ENCODE peak calls at places on chromosomes 1 and 21, in five cellular contexts. K, U, E, R and Z are unnamed samples.

GRCh38 chr1:63893976-63894375 is 120.2 kb downstream of the ROR1 start:
- DNase-seq in R (no peak), K (no peak), U (no peak), E (no peak), Z (no peak)

GRCh38 chr1:76690784-76691183 is 176.5 kb upstream of the ST6GALNAC5 start:
- DNase-seq in U (no peak), E (no peak), K (no peak), R (no peak), Z (no peak)

GRCh38 chr21:44399151-44399954 is 45.9 kb downstream of the TRPM2 start:
- DNase-seq in K (no peak), E (no peak), U (no peak), R (no peak), Z (no peak)

GRCh38 chr1:161119017-161119378 is 1.1 kb downstream of the NIT1 start:
- DNase-seq in K (no peak), U (peak; percentile 29), E (peak; percentile 65), R (no peak), Z (peak; percentile 66)

GRCh38 chr1:32394890-32395415 is 712 bp upstream of the BSDC1 start:
- DNase-seq in K (no peak), U (no peak), E (no peak), R (no peak), Z (no peak)

GRCh38 chr1:70487910-70488665 is 77.0 kb downstream of the CTH start:
- DNase-seq in K (peak; percentile 7), U (no peak), R (peak; percentile 0), E (no peak), Z (peak; percentile 11)

GRCh38 chr1:228009828-228010775 is 3.3 kb downstream of the WNT3A start:
- DNase-seq in R (no peak), K (peak; percentile 57), E (no peak), U (no peak), Z (no peak)

GRCh38 chr1:37930246-37931142 is 16.4 kb downstream of the INPP5B start:
- DNase-seq in K (no peak), R (no peak), U (no peak), E (no peak), Z (peak; percentile 82)

GRCh38 chr1:200288226-200288625 is 121.6 kb downstream of the ZNF281 start:
- DNase-seq in K (no peak), R (no peak), U (no peak), E (no peak), Z (no peak)

GRCh38 chr1:229582011-229582694 is 23.6 kb upstream of the ABCB10 start:
- DNase-seq in E (no peak), K (no peak), R (no peak), U (no peak), Z (no peak)

GRCh38 chr1:151131832-151132675 is 14.4 kb downstream of the SEMA6C start:
- DNase-seq in K (peak; percentile 62), E (no peak), U (no peak), R (no peak), Z (no peak)

GRCh38 chr1:212034516-212035122 is 738 bp downstream of the INTS7 start:
- DNase-seq in K (no peak), R (no peak), U (no peak), E (no peak), Z (no peak)

GRCh38 chr1:226778657-226779058 is 39.6 kb upstream of the ITPKB start:
- DNase-seq in R (peak; percentile 91), E (no peak), U (no peak), K (no peak), Z (no peak)

GRCh38 chr1:184553845-184554244 is 167.0 kb downstream of the C1orf21 start:
- DNase-seq in U (no peak), K (no peak), E (no peak), R (no peak), Z (no peak)

GRCh38 chr1:50417487-50417886 is 5.8 kb downstream of the DMRTA2 start:
- DNase-seq in R (no peak), E (no peak), K (peak; percentile 22), U (no peak), Z (no peak)

GRCh38 chr1:99707535-99708142 is 58.8 kb downstream of the FRRS1 start:
- DNase-seq in U (peak; percentile 67), K (peak; percentile 82), R (peak; percentile 49), E (no peak), Z (peak; percentile 82)

GRCh38 chr1:42466030-42466429 is 2.9 kb downstream of the CCDC30 start:
- DNase-seq in E (no peak), K (no peak), R (no peak), U (no peak), Z (no peak)

GRCh38 chr1:2074944-2075740 is 24.9 kb downstream of the PRKCZ start:
- DNase-seq in E (no peak), K (no peak), U (no peak), R (no peak), Z (no peak)

GRCh38 chr1:38578444-38578951 is 281.1 kb downstream of the RRAGC start:
- DNase-seq in U (no peak), E (no peak), K (peak; percentile 59), R (no peak), Z (peak; percentile 28)

GRCh38 chr1:169509354-169509753 is 23.6 kb upstream of the SLC19A2 start:
- DNase-seq in K (no peak), E (no peak), U (no peak), R (no peak), Z (no peak)

GRCh38 chr1:47333578-47333921 is at the start of gene CMPK1:
- DNase-seq in U (peak; percentile 82), E (peak; percentile 89), R (peak; percentile 84), K (peak; percentile 87), Z (peak; percentile 84)

GRCh38 chr1:218090459-218090858 is 194.6 kb upstream of the RRP15 start:
- DNase-seq in R (no peak), K (no peak), U (no peak), E (no peak), Z (no peak)

GRCh38 chr1:245153081-245153644 is 1.6 kb upstream of the KIF26B start:
- DNase-seq in K (peak; percentile 73), U (peak; percentile 74), E (peak; percentile 56), R (peak; percentile 61), Z (peak; percentile 87)

GRCh38 chr1:90768826-90769225 is 51.7 kb upstream of the BARHL2 start:
- DNase-seq in U (no peak), E (no peak), R (no peak), K (no peak), Z (no peak)

GRCh38 chr1:38611661-38612211 is 247.8 kb downstream of the RRAGC start:
- DNase-seq in K (no peak), E (no peak), R (no peak), U (no peak), Z (no peak)

GRCh38 chr1:227532019-227532619 is 31.2 kb upstream of the ZNF678 start:
- DNase-seq in U (no peak), K (no peak), E (no peak), R (no peak), Z (no peak)

DNA sequence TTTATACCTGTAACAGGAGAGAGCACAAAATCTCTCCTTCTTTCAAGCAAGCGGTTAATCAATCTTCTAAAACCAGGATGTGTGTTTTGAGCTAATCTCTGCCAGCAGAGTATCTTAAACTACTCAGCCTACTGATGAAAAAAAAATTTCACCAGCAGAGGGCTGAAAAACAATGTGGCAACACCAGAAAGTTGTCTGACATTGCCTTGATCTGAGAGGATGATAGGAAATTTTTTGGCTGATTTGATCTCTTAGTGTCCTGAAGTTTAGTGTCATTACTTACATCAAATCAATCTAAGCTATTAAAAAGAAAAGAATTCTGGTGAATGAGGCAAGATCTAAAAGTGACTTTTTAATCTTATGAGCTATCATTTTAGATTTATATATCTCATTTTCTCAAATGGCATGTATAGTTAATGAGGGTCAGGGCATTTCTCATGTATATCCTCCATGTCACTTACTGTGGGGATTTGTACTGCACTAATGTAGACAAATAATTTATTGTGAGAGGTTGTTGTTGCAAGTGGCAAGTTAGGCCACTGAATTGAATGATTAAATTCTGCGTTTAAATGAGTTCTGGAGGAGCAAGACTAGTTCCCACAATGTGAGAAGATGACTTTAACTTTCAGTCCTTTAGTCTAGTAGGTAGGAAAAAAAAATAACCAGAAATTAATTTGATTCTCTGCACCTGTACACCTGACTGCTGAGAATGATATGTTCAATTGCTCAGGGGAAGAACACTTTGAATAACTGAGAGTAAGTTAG is 10.8 kb downstream of the ADAMTS1 start:
- DNase-seq in U (no peak), E (no peak), R (no peak), K (no peak), Z (no peak)
- TF ChIP-seq CTCF in U (peak; percentile 50), E (no peak), R (peak; percentile 71), K (no peak), Z (no peak)

GRCh38 chr21:25385912-25386474 is 221.3 kb downstream of the MRPL39 start:
- DNase-seq in E (no peak), R (peak; percentile 50), U (no peak), K (peak; percentile 48), Z (no peak)

GRCh38 chr21:25384782-25385181 is 222.5 kb downstream of the MRPL39 start:
- DNase-seq in R (no peak), E (no peak), K (no peak), U (no peak), Z (no peak)

GRCh38 chr21:25387665-25388064 is 219.6 kb downstream of the MRPL39 start:
- DNase-seq in K (no peak), R (no peak), U (no peak), E (no peak), Z (no peak)

DNA sequence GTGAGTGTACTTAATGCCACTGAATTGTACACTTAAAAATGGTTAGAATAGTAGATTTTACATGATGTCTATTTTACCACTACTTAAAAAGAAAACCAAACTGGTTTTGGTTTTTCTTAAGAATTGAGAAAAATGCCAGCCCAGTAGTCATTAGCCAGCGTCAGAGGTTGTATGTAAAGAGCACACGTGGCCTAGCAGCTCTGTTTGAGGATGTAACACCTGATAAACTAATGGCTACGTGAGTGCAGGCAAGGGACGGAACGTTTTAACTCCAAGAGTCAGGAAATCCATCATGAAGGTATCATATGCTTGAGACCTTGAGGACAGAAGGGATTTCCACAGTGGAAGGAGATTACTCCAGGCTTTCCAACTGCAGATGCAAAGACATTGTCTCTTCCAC is 223.7 kb downstream of the MRPL39 start:
- DNase-seq in K (no peak), U (no peak), R (no peak), E (no peak), Z (no peak)
- TF ChIP-seq CTCF in K (no peak), U (no peak), R (no peak), E (no peak), Z (no peak)

DNA sequence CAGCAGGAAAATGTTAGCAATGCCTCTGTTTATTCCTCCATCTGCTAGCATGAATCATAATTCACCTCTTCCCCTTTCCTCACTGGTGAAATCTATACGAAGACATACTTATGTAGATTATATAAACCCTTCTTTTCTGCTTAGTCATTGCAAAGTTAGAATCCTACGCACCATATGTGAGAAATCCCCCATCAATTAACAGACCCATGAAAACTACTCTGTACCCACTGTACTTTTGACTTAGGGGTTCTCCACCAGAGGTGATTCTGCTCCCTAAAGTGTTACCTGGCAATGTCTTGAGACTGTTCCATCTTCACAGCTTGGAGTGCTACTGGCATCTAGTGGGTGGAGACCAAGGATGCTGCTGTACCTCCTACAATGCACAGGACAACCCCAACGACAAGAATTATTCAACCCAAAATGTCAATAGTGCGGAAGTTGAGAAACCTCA is 49.6 kb upstream of the KCTD3 start:
- DNase-seq in U (no peak), E (no peak), R (peak; percentile 46), K (no peak), Z (no peak)
- TF ChIP-seq CTCF in U (no peak), E (no peak), R (peak; percentile 73), K (peak; percentile 15), Z (no peak)

DNA sequence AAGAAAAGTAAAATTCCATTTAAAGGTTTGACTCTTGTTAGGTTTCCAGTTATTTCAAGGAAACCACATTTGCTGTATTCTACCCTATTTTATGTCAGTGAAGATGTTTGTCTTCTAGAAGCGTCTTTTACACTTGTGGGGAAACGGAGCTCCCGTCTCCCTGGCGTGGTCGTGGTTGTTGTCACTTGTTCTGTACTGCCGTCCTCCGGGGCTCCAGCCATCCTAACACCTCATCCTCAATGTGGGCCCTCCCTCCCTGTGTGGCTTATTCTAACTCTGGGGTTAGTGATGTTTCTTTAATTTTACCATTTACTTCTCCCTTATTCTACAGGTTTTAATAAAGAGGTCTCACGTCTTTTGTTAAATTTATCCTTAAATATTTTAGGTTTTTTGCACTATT is 52.7 kb upstream of the DIP2A start:
- DNase-seq in E (peak; percentile 17), R (no peak), U (no peak), K (no peak), Z (no peak)
- TF ChIP-seq CTCF in E (no peak), R (no peak), U (no peak), K (no peak), Z (no peak)